ENCODE peak calls at places on chromosomes 3 and 15, in five cellular contexts. K, A, D, T and V are unnamed samples.

GRCh38 chr15:60523056-60523455 is 44.1 kb upstream of the ICE2 start:
- DNase-seq in D (no peak), A (no peak), T (no peak), K (no peak), V (no peak)

GRCh38 chr3:104066658-104067057 is 1300.1 kb upstream of the ALCAM start:
- DNase-seq in D (no peak), K (no peak), T (no peak), A (no peak), V (no peak)

GRCh38 chr3:144921710-144922109 is 950.1 kb downstream of the DIPK2A start:
- DNase-seq in K (no peak), D (no peak), A (no peak), T (no peak), V (no peak)

GRCh38 chr3:126245811-126246727 is 65.7 kb upstream of the ALDH1L1 start:
- DNase-seq in K (peak; percentile 33), D (peak; percentile 44), T (peak; percentile 46), A (no peak), V (no peak)

GRCh38 chr15:62732078-62732477 is 310.5 kb upstream of the TPM1 start:
- DNase-seq in T (no peak), K (no peak), A (no peak), D (no peak), V (no peak)

GRCh38 chr3:122992138-122992537 is 35.4 kb downstream of the SEMA5B start:
- DNase-seq in D (no peak), T (no peak), A (no peak), K (no peak), V (no peak)

GRCh38 chr3:195155842-195156241 is 115.1 kb downstream of the XXYLT1 start:
- DNase-seq in D (no peak), A (no peak), T (no peak), K (no peak), V (no peak)

GRCh38 chr3:127536818-127537810 is 53.4 kb downstream of the TPRA1 start:
- DNase-seq in K (no peak), D (no peak), A (no peak), T (no peak), V (no peak)

GRCh38 chr15:58179206-58179605 is 41.0 kb downstream of the AQP9 start:
- DNase-seq in D (no peak), K (no peak), T (no peak), A (peak; percentile 80), V (no peak)

GRCh38 chr15:69557340-69558137 is 104.9 kb downstream of the RPLP1 start:
- DNase-seq in A (no peak), D (no peak), T (no peak), K (peak; percentile 91), V (no peak)

GRCh38 chr3:29514170-29514569 is 233.3 kb downstream of the RBMS3 start:
- DNase-seq in K (no peak), A (no peak), T (no peak), D (no peak), V (no peak)

GRCh38 chr3:188584162-188584529 is 430.2 kb downstream of the LPP start:
- DNase-seq in D (no peak), A (no peak), K (no peak), T (no peak), V (no peak)

GRCh38 chr15:94286581-94286980 is 55.2 kb downstream of the MCTP2 start:
- DNase-seq in D (no peak), A (no peak), T (no peak), K (no peak), V (no peak)

GRCh38 chr3:49460956-49461355 is 9.1 kb upstream of the DAG1 start:
- DNase-seq in K (no peak), D (no peak), A (no peak), T (no peak), V (no peak)

GRCh38 chr15:67024322-67024997 is 40.9 kb upstream of the SMAD3 start:
- DNase-seq in A (peak; percentile 94), K (peak; percentile 94), T (peak; percentile 80), D (peak; percentile 69), V (no peak)

GRCh38 chr3:187736418-187736871 is 8.8 kb downstream of the BCL6 start:
- DNase-seq in D (no peak), A (peak; percentile 89), K (no peak), T (peak; percentile 65), V (no peak)

GRCh38 chr15:70097337-70098169 is at the start of gene TLE3:
- DNase-seq in A (peak; percentile 100), K (peak; percentile 100), T (peak; percentile 99), D (peak; percentile 100), V (peak; percentile 99)

GRCh38 chr3:64766463-64766862 is 78.7 kb upstream of the ADAMTS9 start:
- DNase-seq in T (no peak), A (no peak), D (no peak), K (no peak), V (no peak)

GRCh38 chr15:48868549-48868948 is 9.4 kb upstream of the EID1 start:
- DNase-seq in A (no peak), K (no peak), T (no peak), D (no peak), V (no peak)

GRCh38 chr15:80533934-80534333 is 129.8 kb downstream of the ARNT2 start:
- DNase-seq in K (no peak), D (no peak), T (no peak), A (no peak), V (no peak)

GRCh38 chr15:80527406-80527805 is 123.2 kb downstream of the ARNT2 start:
- DNase-seq in T (no peak), K (no peak), A (no peak), D (no peak), V (no peak)

GRCh38 chr15:80530737-80531365 is 126.7 kb downstream of the ARNT2 start:
- DNase-seq in A (no peak), D (no peak), K (no peak), T (no peak), V (no peak)

GRCh38 chr15:80527961-80528360 is 123.8 kb downstream of the ARNT2 start:
- DNase-seq in T (no peak), A (no peak), D (no peak), K (no peak), V (no peak)

GRCh38 chr15:80531388-80532184 is 127.4 kb downstream of the ARNT2 start:
- DNase-seq in K (no peak), T (no peak), A (no peak), D (no peak), V (no peak)
- H3K27ac ChIP-seq in K (no peak overlapping the region), T (no peak overlapping the region), A (peak overlapping the region; percentile 30), D (no peak overlapping the region), V (no peak overlapping the region)

GRCh38 chr15:50876989-50877360 is 31.5 kb upstream of the AP4E1 start:
- DNase-seq in D (peak; percentile 77), K (peak; percentile 91), T (peak; percentile 51), A (no peak), V (peak; percentile 61)

GRCh38 chr15:50880221-50880620 is 28.3 kb upstream of the AP4E1 start:
- DNase-seq in T (no peak), A (no peak), K (no peak), D (no peak), V (no peak)

GRCh38 chr15:50880651-50881114 is 27.8 kb upstream of the AP4E1 start:
- DNase-seq in A (no peak), T (no peak), K (no peak), D (no peak), V (no peak)

GRCh38 chr15:50881121-50882048 is 27.1 kb upstream of the AP4E1 start:
- DNase-seq in T (no peak), A (no peak), K (no peak), D (no peak), V (no peak)

DNA sequence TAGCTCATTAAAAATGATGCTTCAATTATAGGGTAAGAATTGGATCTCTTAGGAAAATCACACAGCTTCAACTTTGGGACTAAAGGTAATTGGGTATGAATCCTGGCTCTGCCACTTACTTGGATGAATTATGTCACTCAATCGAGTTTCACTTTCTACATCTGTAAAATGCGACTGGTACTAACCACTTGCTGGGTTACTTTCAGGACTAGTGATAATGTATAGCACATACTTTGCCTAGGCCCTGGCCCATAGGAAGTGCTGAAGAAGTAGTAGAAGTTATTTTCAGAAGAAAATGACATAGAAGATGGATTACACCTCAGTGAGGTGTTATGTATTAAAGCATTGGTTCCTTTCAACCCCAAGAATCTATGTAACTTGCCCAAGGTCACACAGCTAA is 29.5 kb upstream of the AP4E1 start:
- DNase-seq in T (no peak), K (no peak), D (no peak), A (no peak), V (peak; percentile 3)
- H3K4me1 ChIP-seq in T (no peaks in the 10 kb centered on the region), K (peaks cover 38% of the 10 kb centered on the region), D (no peaks in the 10 kb centered on the region), A (peaks cover 5% of the 10 kb centered on the region), V (peaks cover 10% of the 10 kb centered on the region)

DNA sequence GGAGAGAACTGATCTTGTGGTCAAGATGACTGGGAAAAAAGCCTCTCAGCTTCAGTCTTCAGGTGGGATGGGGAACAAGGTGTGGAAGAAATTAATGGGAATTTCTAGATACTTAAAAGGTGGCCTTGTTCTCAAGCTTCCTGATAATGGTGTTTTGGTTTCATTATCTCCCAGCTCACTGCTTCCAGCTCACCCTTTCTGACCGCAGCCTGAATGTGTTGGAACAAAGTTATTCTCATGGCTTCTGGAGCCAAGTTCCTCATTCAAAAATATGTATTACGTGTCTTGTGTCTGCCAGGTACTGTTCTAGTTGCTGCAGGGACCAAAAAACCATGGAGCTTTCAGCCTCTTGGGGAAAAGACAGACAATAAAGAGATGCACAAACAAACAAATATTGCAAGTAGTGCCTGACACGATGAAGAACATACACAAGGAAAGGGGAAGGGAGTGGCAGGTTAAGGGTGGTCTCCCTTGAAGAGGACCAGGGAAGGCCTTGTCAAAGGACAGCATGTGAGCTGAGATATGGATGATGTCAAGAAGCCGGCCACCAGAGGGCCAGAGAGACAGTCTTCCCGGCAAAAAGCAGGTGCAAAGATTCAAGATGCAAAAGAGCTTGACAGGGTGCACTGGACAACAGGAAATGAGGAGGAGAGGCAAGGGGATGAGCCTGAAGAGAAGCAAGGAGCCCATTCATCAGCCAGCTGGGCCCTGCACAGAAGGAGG is 35.5 kb downstream of the ARRDC4 start:
- DNase-seq in K (no peak), T (no peak), A (no peak), D (no peak), V (no peak)
- H3K4me3 ChIP-seq in K (no peak overlapping the region), T (no peak overlapping the region), A (no peak overlapping the region), D (no peak overlapping the region), V (peak overlapping the region; percentile 25)

GRCh38 chr15:81188354-81188753 is 8.3 kb upstream of the IL16 start:
- DNase-seq in T (no peak), A (peak; percentile 75), D (no peak), K (no peak), V (no peak)
- H3K27ac ChIP-seq in T (no peak overlapping the region), A (peak overlapping the region; percentile 80), D (no peak overlapping the region), K (no peak overlapping the region), V (no peak overlapping the region)

GRCh38 chr15:98775498-98776230 is 127.3 kb downstream of the IGF1R start:
- DNase-seq in D (no peak), A (no peak), T (no peak), K (no peak), V (no peak)
- H3K4me1 ChIP-seq in D (peaks cover 25% of the 10 kb centered on the region), A (peaks cover 68% of the 10 kb centered on the region), T (no peaks in the 10 kb centered on the region), K (peaks cover 79% of the 10 kb centered on the region), V (peaks cover 17% of the 10 kb centered on the region)

DNA sequence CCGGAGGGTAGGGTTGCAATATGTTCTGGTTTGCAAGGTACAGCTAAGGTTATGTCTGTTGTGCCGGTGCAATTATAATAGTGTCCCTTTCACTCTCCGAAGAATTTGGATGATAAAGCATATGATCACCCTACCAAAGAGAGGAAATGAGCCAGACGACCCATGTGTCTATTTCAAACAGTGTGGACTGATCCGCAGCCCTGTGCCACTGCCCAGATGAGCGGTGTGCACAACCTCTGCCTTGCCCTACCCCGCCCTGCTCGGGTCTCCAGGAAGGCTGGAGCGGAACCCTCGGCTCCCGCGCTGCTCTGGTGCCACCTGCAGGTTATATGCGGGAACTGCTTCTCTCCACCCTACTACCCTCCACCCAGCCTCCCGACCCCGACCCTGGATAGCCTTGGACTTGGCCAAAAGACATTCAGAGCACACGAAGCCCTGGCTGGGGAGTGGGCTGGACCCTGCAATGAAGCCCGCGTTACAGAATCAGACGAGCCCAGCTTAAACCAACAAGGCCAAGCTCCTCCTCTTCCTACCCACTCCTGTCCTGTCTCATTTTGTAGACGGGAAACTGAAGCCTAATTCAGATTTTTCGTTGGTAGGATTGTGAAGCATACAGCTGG is 68.4 kb upstream of the CHRNB4 start:
- DNase-seq in T (peak; percentile 76), A (no peak), D (peak; percentile 33), K (peak; percentile 86), V (peak; percentile 47)
- H3K4me3 ChIP-seq in T (no peak overlapping the region), A (no peak overlapping the region), D (no peak overlapping the region), K (peak overlapping the region; percentile 30), V (no peak overlapping the region)